ENCODE peak calls at places on chromosome 20, in four cellular contexts. One of them, this sample, is unnamed.
A peak's percentile ranks its signal among the peaks of the same experiment; 100 is the strongest.

GRCh38 chr20:42936482-42936881 is 253.2 kb downstream of the PTPRT start:
- DNase-seq in K562: no peak
- DNase-seq in WTC11: no peak
- DNase-seq in HepG2: no peak
- DNase-seq in this sample: no peak

GRCh38 chr20:9740486-9740885 is 98.4 kb downstream of the PAK5 start:
- DNase-seq in K562: no peak
- DNase-seq in HepG2: no peak
- DNase-seq in WTC11: no peak
- DNase-seq in this sample: no peak

GRCh38 chr20:37236462-37236861 is 25.2 kb downstream of the GHRH start:
- DNase-seq in K562: no peak
- DNase-seq in WTC11: no peak
- DNase-seq in HepG2: no peak
- DNase-seq in this sample: no peak

GRCh38 chr20:3190681-3191111 is 13.8 kb downstream of the DDRGK1 start:
- DNase-seq in K562: no peak
- DNase-seq in HepG2: no peak
- DNase-seq in WTC11: peak; percentile 22
- DNase-seq in this sample: no peak

GRCh38 chr20:17374086-17374485 is 147.2 kb downstream of the PCSK2 start:
- DNase-seq in HepG2: no peak
- DNase-seq in K562: no peak
- DNase-seq in WTC11: no peak
- DNase-seq in this sample: no peak

GRCh38 chr20:59933296-59933848 is at the start of gene SYCP2:
- DNase-seq in HepG2: no peak
- DNase-seq in K562: peak; percentile 94
- DNase-seq in WTC11: no peak
- DNase-seq in this sample: no peak

GRCh38 chr20:38706482-38706881 is 17.8 kb upstream of the SLC32A1 start:
- DNase-seq in WTC11: peak; percentile 30
- DNase-seq in HepG2: no peak
- DNase-seq in K562: no peak
- DNase-seq in this sample: no peak

GRCh38 chr20:44981736-44982406 is 15.6 kb downstream of the STK4 start:
- DNase-seq in WTC11: no peak
- DNase-seq in HepG2: no peak
- DNase-seq in K562: no peak
- DNase-seq in this sample: no peak

GRCh38 chr20:63268671-63269439 is 3.8 kb upstream of the ARFGAP1 start:
- DNase-seq in K562: no peak
- DNase-seq in WTC11: no peak
- DNase-seq in HepG2: peak; percentile 48
- DNase-seq in this sample: no peak

GRCh38 chr20:44024820-44025580 is 110.3 kb downstream of the TOX2 start:
- DNase-seq in HepG2: no peak
- DNase-seq in K562: no peak
- DNase-seq in WTC11: no peak
- DNase-seq in this sample: no peak

GRCh38 chr20:49612127-49612738 is 44.3 kb upstream of the PTGIS start:
- DNase-seq in HepG2: peak; percentile 65
- DNase-seq in K562: no peak
- DNase-seq in WTC11: no peak
- DNase-seq in this sample: no peak

GRCh38 chr20:33875055-33875454 is 63.9 kb downstream of the CHMP4B start:
- DNase-seq in K562: no peak
- DNase-seq in WTC11: no peak
- DNase-seq in HepG2: no peak
- DNase-seq in this sample: no peak

GRCh38 chr20:61810066-61810708 is 255.5 kb downstream of the TAF4 start:
- DNase-seq in HepG2: no peak
- DNase-seq in K562: no peak
- DNase-seq in WTC11: peak; percentile 6
- DNase-seq in this sample: no peak

DNA sequence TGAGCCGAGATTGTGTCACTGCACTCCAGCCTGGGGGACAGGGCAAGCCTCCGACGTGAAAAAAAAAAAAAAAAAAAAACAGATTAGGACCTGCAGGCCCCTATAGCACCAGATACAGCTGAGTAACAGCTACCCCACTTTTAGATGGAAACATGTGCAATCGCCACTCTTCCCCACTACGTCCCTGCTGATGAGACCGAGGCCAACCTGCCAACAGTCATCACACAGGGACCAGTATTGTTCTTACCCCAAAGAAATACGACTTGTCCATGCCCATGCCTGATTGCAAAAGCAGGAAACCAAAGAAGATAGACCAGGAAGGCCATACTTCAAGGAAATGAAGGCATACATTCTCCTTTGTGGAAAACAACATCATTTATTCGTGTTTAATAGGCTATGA is 45.8 kb downstream of the ZMYND8 start:
- DNase-seq in K562: no peak
- DNase-seq in WTC11: no peak
- DNase-seq in HepG2: no peak
- DNase-seq in this sample: no peak
- TF ChIP-seq ELF4 in K562: no peak
- TF ChIP-seq ELF4 in WTC11: no peak
- TF ChIP-seq ELF4 in HepG2: no peak
- TF ChIP-seq ELF4 in this sample: no peak

GRCh38 chr20:35011589-35012226 is 56.0 kb downstream of the MYH7B start:
- DNase-seq in K562: no peak
- DNase-seq in WTC11: no peak
- DNase-seq in HepG2: no peak
- DNase-seq in this sample: no peak
- TF ChIP-seq ELF4 in K562: no peak
- TF ChIP-seq ELF4 in WTC11: no peak
- TF ChIP-seq ELF4 in HepG2: no peak
- TF ChIP-seq ELF4 in this sample: no peak

GRCh38 chr20:1178623-1179022 is 6.2 kb downstream of the TMEM74B start:
- DNase-seq in HepG2: no peak
- DNase-seq in WTC11: no peak
- DNase-seq in K562: no peak
- DNase-seq in this sample: no peak

GRCh38 chr20:1178103-1178502 is 6.7 kb downstream of the TMEM74B start:
- DNase-seq in WTC11: no peak
- DNase-seq in K562: no peak
- DNase-seq in HepG2: no peak
- DNase-seq in this sample: no peak

GRCh38 chr20:1180949-1181348 is 3.8 kb downstream of the TMEM74B start:
- DNase-seq in WTC11: no peak
- DNase-seq in HepG2: no peak
- DNase-seq in K562: no peak
- DNase-seq in this sample: no peak

GRCh38 chr20:1174787-1175186 is 10.0 kb downstream of the TMEM74B start:
- DNase-seq in WTC11: no peak
- DNase-seq in K562: peak; percentile 23
- DNase-seq in HepG2: no peak
- DNase-seq in this sample: no peak

DNA sequence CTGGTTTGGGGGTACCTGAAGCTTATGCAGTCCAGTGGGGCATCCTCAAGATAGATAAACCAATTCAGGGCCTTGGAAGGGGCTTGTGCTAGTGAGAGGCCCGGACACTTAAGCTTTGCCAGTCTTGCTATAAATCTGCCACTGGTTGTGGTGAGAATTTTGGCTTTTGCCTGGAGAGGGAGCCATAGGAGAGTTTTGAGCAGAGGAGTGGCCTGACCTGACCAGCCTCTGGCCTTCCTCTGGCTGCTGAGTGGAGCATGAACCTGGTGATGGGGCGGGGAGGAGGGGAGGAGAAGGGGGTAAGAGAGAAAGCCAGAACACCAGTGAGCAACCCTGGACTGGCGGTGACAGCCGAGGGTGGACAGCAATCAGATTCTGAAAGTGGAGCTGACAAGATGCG is 7.1 kb downstream of the TMEM74B start:
- DNase-seq in HepG2: peak; percentile 64
- DNase-seq in WTC11: peak; percentile 56
- DNase-seq in K562: peak; percentile 58
- DNase-seq in this sample: peak; percentile 34
- TF ChIP-seq ELF4 in HepG2: no peak
- TF ChIP-seq ELF4 in WTC11: no peak
- TF ChIP-seq ELF4 in K562: no peak
- TF ChIP-seq ELF4 in this sample: no peak

GRCh38 chr20:21623781-21624094 is 81.7 kb upstream of the PAX1 start:
- DNase-seq in K562: no peak
- DNase-seq in WTC11: no peak
- DNase-seq in HepG2: no peak
- DNase-seq in this sample: no peak

GRCh38 chr20:21618697-21619421 is 86.6 kb upstream of the PAX1 start:
- DNase-seq in K562: no peak
- DNase-seq in WTC11: no peak
- DNase-seq in HepG2: no peak
- DNase-seq in this sample: no peak

GRCh38 chr20:21623074-21623780 is 82.2 kb upstream of the PAX1 start:
- DNase-seq in HepG2: no peak
- DNase-seq in WTC11: no peak
- DNase-seq in K562: no peak
- DNase-seq in this sample: no peak

DNA sequence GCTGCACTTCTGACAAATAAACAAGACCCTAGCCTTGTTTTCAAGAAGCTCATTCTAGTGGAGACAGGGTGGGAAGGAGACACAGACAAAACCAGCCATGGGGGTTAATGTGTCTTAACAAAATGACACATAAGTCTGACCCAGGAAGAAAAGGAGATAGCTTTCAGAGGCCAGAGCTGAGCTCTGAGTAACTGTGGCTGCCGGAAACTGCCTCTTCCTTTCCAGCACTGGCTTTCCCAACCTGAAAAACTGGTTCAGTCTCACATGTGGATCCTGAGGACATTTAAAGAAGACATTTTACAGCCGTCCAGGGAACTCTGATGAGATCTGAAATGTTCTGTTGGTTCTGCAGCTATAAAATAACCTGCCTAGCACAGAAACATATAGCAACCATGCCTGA is 83.4 kb upstream of the PAX1 start:
- DNase-seq in WTC11: no peak
- DNase-seq in K562: no peak
- DNase-seq in HepG2: no peak
- DNase-seq in this sample: no peak
- TF ChIP-seq ELF4 in WTC11: no peak
- TF ChIP-seq ELF4 in K562: no peak
- TF ChIP-seq ELF4 in HepG2: no peak
- TF ChIP-seq ELF4 in this sample: no peak

GRCh38 chr20:4813076-4813838 is 91.5 kb downstream of the PRND start:
- DNase-seq in WTC11: no peak
- DNase-seq in K562: no peak
- DNase-seq in HepG2: no peak
- DNase-seq in this sample: no peak

GRCh38 chr20:4814696-4815252 is 93.1 kb downstream of the PRND start:
- DNase-seq in WTC11: no peak
- DNase-seq in K562: no peak
- DNase-seq in HepG2: no peak
- DNase-seq in this sample: no peak

GRCh38 chr20:4812641-4813075 is 90.9 kb downstream of the PRND start:
- DNase-seq in HepG2: no peak
- DNase-seq in K562: no peak
- DNase-seq in WTC11: no peak
- DNase-seq in this sample: no peak

GRCh38 chr20:4815618-4816017 is 93.9 kb downstream of the PRND start:
- DNase-seq in K562: no peak
- DNase-seq in WTC11: no peak
- DNase-seq in HepG2: no peak
- DNase-seq in this sample: no peak

GRCh38 chr20:4813839-4814695 is 92.4 kb downstream of the PRND start:
- DNase-seq in WTC11: no peak
- DNase-seq in HepG2: no peak
- DNase-seq in K562: no peak
- DNase-seq in this sample: no peak
- TF ChIP-seq ELF4 in WTC11: no peak
- TF ChIP-seq ELF4 in HepG2: no peak
- TF ChIP-seq ELF4 in K562: no peak
- TF ChIP-seq ELF4 in this sample: no peak

DNA sequence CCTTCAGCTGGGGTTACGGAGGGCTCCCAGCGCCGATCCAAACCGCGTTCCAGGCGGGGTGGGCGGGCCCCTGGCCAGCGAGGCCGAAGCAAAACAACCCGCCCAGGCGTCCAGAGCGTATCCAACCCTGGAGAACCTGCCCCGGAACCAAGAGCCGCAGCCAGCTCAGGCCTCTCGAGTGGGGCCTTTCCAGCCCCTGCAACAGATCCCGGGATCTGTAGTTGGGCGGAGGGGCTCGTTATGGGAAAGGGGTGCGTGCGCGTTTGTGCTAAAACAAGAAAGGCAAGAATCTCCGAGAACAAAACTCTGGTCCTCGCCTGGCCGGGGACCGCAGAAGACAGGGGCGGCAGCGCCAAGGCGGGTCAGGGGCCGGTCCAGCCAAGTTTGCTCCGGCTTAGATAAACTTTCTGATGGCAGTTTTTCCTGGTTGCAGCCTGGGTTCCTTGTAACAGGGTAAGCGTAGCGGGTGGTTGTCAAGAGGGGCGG is 528 bp upstream of the RIN2 start:
- DNase-seq in K562: no peak
- DNase-seq in WTC11: peak; percentile 74
- DNase-seq in HepG2: peak; percentile 60
- DNase-seq in this sample: peak; percentile 47
- TF ChIP-seq ELF4 in K562: no peak
- TF ChIP-seq ELF4 in WTC11: no peak
- TF ChIP-seq ELF4 in HepG2: no peak
- TF ChIP-seq ELF4 in this sample: no peak

This sample was measured in HEK293T.